ENCODE peak calls at places on chromosomes 4 and X, in eight cellular contexts. T is PC-3, D is testis, F is A673, P is stomach, Z is astrocyte of the spinal cord, V is OCI-LY7, C is omental fat pad. N is an unnamed sample.

GRCh38 chrX:53320543-53321215 is 39.3 kb upstream of the IQSEC2 start:
- DNase-seq in D (no peak), F (no peak), Z (no peak), C (no peak), P (peak), V (no peak), T (no peak), N (no peak)

GRCh38 chr4:17030543-17030942 is 132.1 kb upstream of the LDB2 start:
- DNase-seq in P (no peak), Z (peak), C (no peak), F (no peak), T (peak), D (no peak), V (no peak), N (no peak)

GRCh38 chr4:82744284-82744963 is 54.2 kb downstream of the SCD5 start:
- DNase-seq in Z (peak), V (no peak), C (no peak), P (peak), T (peak), F (peak), D (no peak), N (no peak)

GRCh38 chr4:4461850-4462249 is 74.9 kb downstream of the NSG1 start:
- DNase-seq in T (no peak), Z (no peak), P (peak), F (no peak), V (no peak), D (no peak), C (no peak), N (no peak)

GRCh38 chr4:10640535-10641159 is 43.9 kb downstream of the CLNK start:
- DNase-seq in T (no peak), V (no peak), D (no peak), C (no peak), P (no peak), F (no peak), Z (peak), N (no peak)

GRCh38 chr4:43089730-43090129 is 197.2 kb downstream of the GRXCR1 start:
- DNase-seq in F (no peak), Z (peak), C (no peak), V (no peak), T (peak), D (no peak), P (no peak), N (no peak)

GRCh38 chr4:161577604-161578301 is 586.0 kb downstream of the FSTL5 start:
- DNase-seq in D (no peak), V (no peak), P (no peak), T (peak), Z (peak), F (peak), C (no peak), N (no peak)

GRCh38 chrX:7586126-7586525 is 256.8 kb upstream of the VCX start:
- DNase-seq in P (no peak), D (no peak), Z (peak), V (peak), C (no peak), T (peak), F (peak), N (peak)

GRCh38 chr4:123116412-123116811 is 194.0 kb upstream of the NUDT6 start:
- DNase-seq in V (no peak), C (no peak), F (no peak), Z (peak), D (no peak), T (peak), P (no peak), N (no peak)

GRCh38 chr4:151195801-151196200 is 81.2 kb upstream of the PRSS48 start:
- DNase-seq in D (no peak), C (no peak), F (no peak), T (peak), Z (peak), P (no peak), V (no peak), N (no peak)

DNA sequence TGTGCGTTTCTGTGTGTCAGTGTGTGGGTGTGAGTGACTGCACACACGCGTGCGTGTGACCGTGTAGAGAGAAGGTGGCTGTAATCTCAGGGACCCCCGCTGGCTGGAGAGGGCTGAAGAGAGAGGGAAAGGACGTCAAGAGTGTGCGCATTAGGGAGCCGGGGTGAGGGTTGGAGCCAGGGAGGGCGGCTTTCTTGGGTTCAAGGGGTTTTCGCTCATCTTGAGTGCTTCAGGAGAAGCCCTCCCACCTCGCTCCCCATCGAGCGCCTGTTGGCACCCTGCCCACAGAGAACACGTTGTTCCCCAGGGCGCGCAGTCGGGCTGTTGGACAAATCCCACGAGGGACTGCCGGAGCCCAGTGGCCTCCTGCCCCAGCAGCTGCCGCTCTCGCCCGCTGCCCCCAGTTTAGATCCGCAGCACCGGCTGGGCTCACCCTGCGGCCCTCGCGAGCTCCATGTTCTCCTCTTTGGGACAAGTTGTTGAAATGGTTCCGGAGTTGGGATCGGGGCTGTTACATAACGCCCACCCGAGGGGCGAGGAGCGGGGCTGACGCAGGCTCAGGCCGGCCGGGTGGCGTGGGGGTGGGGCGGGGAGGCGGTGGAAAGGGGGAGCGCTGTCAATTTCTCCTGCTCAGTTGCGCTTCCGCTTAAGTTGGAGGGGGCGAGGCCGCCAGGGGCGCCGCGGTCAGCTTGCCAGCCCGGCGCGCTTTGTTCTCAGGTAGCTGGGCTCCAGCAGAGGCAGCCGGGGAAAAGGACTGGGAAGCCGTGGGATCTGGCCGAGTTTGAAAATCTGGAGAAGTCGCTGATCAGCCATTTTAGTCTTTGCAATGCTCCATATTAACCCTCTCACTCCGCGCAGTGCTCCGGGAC is 1.6 kb downstream of the GRIA2 start:
- DNase-seq in P (no peak), D (peak), V (no peak), Z (peak), F (peak), T (no peak), C (no peak), N (peak)
- TF ChIP-seq CTCF in P (no peak), D (no peak), V (no peak), Z (peak), F (peak), T (no peak), C (no peak), N (no peak)

GRCh38 chr4:1209821-1210220 is 37.4 kb upstream of the SPON2 start:
- DNase-seq in Z (peak), T (no peak), C (no peak), D (peak), P (peak), F (no peak), V (no peak), N (no peak)

GRCh38 chr4:1208970-1209704 is 36.8 kb upstream of the SPON2 start:
- DNase-seq in C (no peak), P (no peak), T (no peak), Z (no peak), F (no peak), D (peak), V (no peak), N (no peak)

GRCh38 chr4:1207603-1208265 is 35.4 kb upstream of the SPON2 start:
- DNase-seq in P (peak), Z (peak), T (peak), V (no peak), D (peak), F (no peak), C (no peak), N (no peak)

GRCh38 chr4:1207157-1207470 is 34.7 kb upstream of the SPON2 start:
- DNase-seq in D (no peak), P (no peak), Z (no peak), F (no peak), C (peak), T (no peak), V (no peak), N (no peak)

GRCh38 chr4:1208266-1208961 is 36.0 kb upstream of the SPON2 start:
- DNase-seq in T (no peak), P (no peak), D (no peak), C (no peak), F (no peak), V (no peak), Z (no peak), N (no peak)
- TF ChIP-seq CTCF in T (no peak), P (no peak), D (no peak), C (no peak), F (no peak), V (no peak), Z (no peak), N (no peak)

DNA sequence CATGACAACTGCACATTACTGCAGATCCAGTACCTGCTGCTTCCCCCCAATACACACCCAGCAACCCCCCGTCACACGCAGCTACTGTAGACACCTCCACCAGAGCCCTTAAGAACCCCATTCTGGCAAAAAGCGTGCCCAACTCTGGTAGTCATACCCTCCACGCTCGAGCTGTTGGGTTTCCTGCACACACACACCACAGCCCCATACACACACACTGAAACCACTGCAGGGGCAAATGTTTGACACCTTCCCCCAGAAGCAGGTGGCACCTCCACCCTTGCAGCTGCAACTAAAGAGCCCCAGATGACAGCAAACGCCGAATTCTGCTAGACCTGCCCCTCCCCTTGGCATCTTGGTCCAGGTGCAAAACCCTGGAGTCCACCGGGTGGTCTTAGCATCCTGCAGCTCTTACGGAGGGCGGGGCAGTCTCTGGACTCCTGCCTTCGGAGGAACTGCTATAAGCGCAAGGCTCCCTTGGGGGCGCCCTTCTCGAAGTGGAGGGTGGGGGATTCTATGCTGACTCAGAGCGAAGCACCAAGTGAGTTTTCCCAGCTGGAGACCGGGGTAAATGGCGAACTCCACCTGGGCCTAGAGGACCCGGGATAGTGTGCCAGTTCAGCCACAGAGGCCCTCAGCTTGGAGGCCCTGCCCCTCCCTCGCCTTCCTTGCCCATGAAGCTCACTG is 1.5 kb downstream of the FRMPD3 start:
- DNase-seq in P (no peak), V (peak), D (no peak), F (peak), C (no peak), Z (no peak), T (no peak), N (peak)
- TF ChIP-seq CTCF in P (no peak), V (peak), D (no peak), F (peak), C (no peak), Z (peak), T (no peak), N (peak)

DNA sequence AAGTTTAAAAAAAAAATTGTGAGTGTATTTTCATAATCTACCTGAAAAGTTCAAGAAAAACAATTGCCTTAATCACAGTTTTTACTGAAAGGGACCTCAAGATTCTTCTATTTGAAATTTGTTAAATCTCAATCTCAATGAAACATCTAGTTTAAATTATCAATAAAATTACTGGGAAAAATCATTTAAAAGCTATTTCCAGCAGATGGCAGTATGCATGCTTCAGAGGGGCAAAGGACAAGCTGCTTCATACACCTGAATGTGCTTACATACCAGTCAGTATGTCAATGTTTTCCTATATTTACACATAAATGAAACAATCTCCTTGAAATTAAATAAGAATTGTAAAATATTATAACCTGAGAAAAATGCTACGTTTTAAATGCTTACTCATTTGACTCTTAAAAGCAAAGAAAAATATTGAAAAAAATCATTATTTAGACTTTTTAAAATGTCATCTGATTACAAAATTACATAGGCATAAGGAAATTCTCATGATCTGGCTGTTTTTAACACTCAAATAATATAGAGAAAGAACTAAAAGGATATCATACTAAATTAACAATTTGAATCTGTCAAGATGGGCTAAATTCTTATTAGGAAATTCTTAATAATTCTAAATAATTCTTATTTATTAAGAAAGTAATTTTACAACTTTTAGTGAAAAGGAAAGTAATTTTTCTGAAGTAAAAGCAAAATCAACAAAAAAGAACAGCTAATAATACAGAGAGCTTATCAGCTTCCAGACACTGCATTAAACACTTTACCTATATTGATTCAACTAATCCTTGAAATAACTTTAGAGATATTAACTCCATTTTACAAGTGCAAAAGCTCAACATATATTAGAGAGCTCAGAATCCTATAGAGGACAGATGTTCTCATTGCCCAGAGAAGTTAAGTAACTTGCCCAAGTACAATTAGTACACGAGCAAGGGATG is 242.1 kb downstream of the ADAMTS3 start:
- DNase-seq in Z (peak), D (no peak), F (peak), C (no peak), P (no peak), V (peak), T (peak), N (no peak)
- TF ChIP-seq CTCF in Z (peak), D (peak), F (peak), C (no peak), P (no peak), V (peak), T (peak), N (peak)

GRCh38 chrX:110836982-110837381 is 41.4 kb upstream of the CHRDL1 start:
- DNase-seq in F (peak), T (peak), Z (no peak), C (no peak), D (no peak), V (no peak), P (no peak), N (no peak)
- TF ChIP-seq CTCF in F (peak), T (peak), Z (peak), C (no peak), D (no peak), V (peak), P (no peak), N (no peak)

GRCh38 chrX:69051901-69052300 is 113.4 kb downstream of the PJA1 start:
- DNase-seq in C (no peak), F (no peak), Z (no peak), P (no peak), D (no peak), V (no peak), T (no peak), N (no peak)

GRCh38 chrX:69045616-69046345 is 119.5 kb downstream of the PJA1 start:
- DNase-seq in V (no peak), P (no peak), Z (no peak), F (no peak), T (no peak), C (no peak), D (no peak), N (no peak)

GRCh38 chrX:69050051-69050785 is 115.0 kb downstream of the PJA1 start:
- DNase-seq in F (no peak), V (no peak), C (no peak), P (no peak), T (no peak), Z (no peak), D (no peak), N (no peak)

GRCh38 chrX:69046996-69047490 is 118.2 kb downstream of the PJA1 start:
- DNase-seq in T (no peak), V (no peak), P (no peak), D (no peak), F (no peak), C (peak), Z (no peak), N (no peak)
- TF ChIP-seq CTCF in T (no peak), V (no peak), P (no peak), D (no peak), F (no peak), C (no peak), Z (no peak), N (no peak)

GRCh38 chrX:108307408-108308085 is 130.7 kb downstream of the COL4A6 start:
- DNase-seq in Z (no peak), P (peak), T (peak), V (no peak), F (no peak), C (no peak), D (no peak), N (no peak)
- TF ChIP-seq CTCF in Z (no peak), P (no peak), T (no peak), V (no peak), F (no peak), C (no peak), D (no peak), N (no peak)

GRCh38 chr4:23967281-23967680 is 77.4 kb upstream of the PPARGC1A start:
- DNase-seq in P (no peak), D (no peak), Z (no peak), V (no peak), C (no peak), T (no peak), F (no peak), N (no peak)

GRCh38 chr4:23969635-23970034 is 79.8 kb upstream of the PPARGC1A start:
- DNase-seq in T (no peak), C (no peak), V (no peak), Z (no peak), P (no peak), D (no peak), F (no peak), N (no peak)

GRCh38 chr4:23962462-23962861 is 72.6 kb upstream of the PPARGC1A start:
- DNase-seq in D (no peak), Z (no peak), F (no peak), T (no peak), C (no peak), V (no peak), P (peak), N (no peak)

GRCh38 chr4:23970193-23970850 is 80.5 kb upstream of the PPARGC1A start:
- DNase-seq in P (no peak), F (no peak), V (peak), Z (no peak), T (no peak), D (no peak), C (no peak), N (no peak)

DNA sequence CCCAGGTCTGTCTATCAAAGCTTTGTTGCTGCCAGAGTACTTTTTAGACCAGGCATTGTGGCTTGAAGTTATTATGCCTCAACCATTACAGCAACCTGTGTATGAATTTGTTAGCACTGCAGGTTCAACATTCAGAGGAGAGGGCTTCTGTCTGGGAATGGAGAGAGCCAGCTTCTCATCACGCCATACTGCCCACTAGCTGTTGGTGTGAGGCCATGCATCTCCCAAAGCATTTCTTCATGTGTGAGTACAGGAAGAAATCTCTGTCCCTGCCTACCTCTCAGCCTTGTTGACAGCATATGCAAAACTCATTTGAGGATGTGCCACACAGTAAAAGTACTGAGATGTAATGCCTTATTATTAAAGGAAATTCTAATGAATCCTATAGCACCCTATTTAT is 76.9 kb upstream of the PPARGC1A start:
- DNase-seq in D (peak), Z (no peak), T (no peak), V (peak), P (no peak), C (no peak), F (peak), N (no peak)
- TF ChIP-seq CTCF in D (peak), Z (peak), T (peak), V (peak), P (no peak), C (no peak), F (peak), N (peak)

GRCh38 chr4:20878806-20879205 is 178.5 kb downstream of the PACRGL start:
- DNase-seq in F (peak), V (no peak), D (no peak), C (no peak), Z (no peak), T (no peak), P (no peak), N (no peak)
- TF ChIP-seq CTCF in F (no peak), V (no peak), D (no peak), C (no peak), Z (no peak), T (no peak), P (no peak), N (no peak)

N was measured in endothelial cell.